ENCODE peak calls at places on chromosome 22, in four cellular contexts. Y, J, V and N are unnamed samples.

GRCh38 chr22:47293368-47294221 is 531.1 kb downstream of the TBC1D22A start:
- DNase-seq in J (no peak), Y (no peak), V (peak; percentile 50), N (no peak)

GRCh38 chr22:46797355-46797754 is 34.9 kb downstream of the TBC1D22A start:
- DNase-seq in J (peak; percentile 68), V (peak; percentile 70), Y (no peak), N (peak; percentile 86)

GRCh38 chr22:43504068-43504467 is 92.3 kb downstream of the MPPED1 start:
- DNase-seq in V (no peak), Y (no peak), J (no peak), N (no peak)

GRCh38 chr22:39384750-39385480 is 14.7 kb upstream of the TAB1 start:
- DNase-seq in Y (no peak), V (no peak), J (no peak), N (peak; percentile 50)

GRCh38 chr22:49779853-49780271 is 47.8 kb downstream of the BRD1 start:
- DNase-seq in J (peak; percentile 70), V (no peak), Y (no peak), N (no peak)

GRCh38 chr22:42635531-42635930 is 4.9 kb downstream of the ATP5MGL start:
- DNase-seq in J (no peak), V (peak; percentile 97), Y (no peak), N (peak; percentile 84)

GRCh38 chr22:49209452-49210195 is 618.0 kb downstream of the BRD1 start:
- DNase-seq in J (no peak), V (no peak), Y (no peak), N (no peak)

GRCh38 chr22:49976439-49977175 is 16.0 kb downstream of the PIM3 start:
- DNase-seq in V (no peak), Y (peak; percentile 79), J (no peak), N (no peak)

GRCh38 chr22:48052621-48052890 is 1290.1 kb downstream of the TBC1D22A start:
- DNase-seq in V (no peak), Y (no peak), J (no peak), N (no peak)

GRCh38 chr22:38462960-38463784 is 4.7 kb upstream of the KDELR3 start:
- DNase-seq in J (peak; percentile 74), Y (no peak), V (no peak), N (peak; percentile 53)

GRCh38 chr22:38122616-38123015 is 12.1 kb upstream of the BAIAP2L2 start:
- DNase-seq in J (no peak), V (no peak), Y (no peak), N (no peak)

GRCh38 chr22:39012525-39013516 is 1.2 kb upstream of the APOBEC3C start:
- DNase-seq in Y (no peak), V (no peak), J (no peak), N (no peak)

GRCh38 chr22:49656291-49656851 is 171.3 kb downstream of the BRD1 start:
- DNase-seq in V (no peak), J (peak; percentile 72), Y (no peak), N (no peak)

GRCh38 chr22:38202437-38203089 is 769 bp downstream of the MAFF start:
- DNase-seq in J (peak; percentile 94), V (peak; percentile 97), Y (peak; percentile 80), N (peak; percentile 90)

GRCh38 chr22:41445171-41446056 is 1.2 kb downstream of the TOB2 start:
- DNase-seq in Y (peak; percentile 54), J (no peak), V (no peak), N (peak; percentile 39)

GRCh38 chr22:41517172-41518047 is 26.9 kb downstream of the POLR3H start:
- DNase-seq in Y (peak; percentile 55), V (no peak), J (no peak), N (peak; percentile 62)

GRCh38 chr22:47627561-47628253 is 865.3 kb downstream of the TBC1D22A start:
- DNase-seq in V (no peak), J (no peak), Y (no peak), N (no peak)

GRCh38 chr22:46578824-46579561 is 41.2 kb upstream of the GRAMD4 start:
- DNase-seq in Y (no peak), V (no peak), J (peak; percentile 83), N (peak; percentile 69)

GRCh38 chr22:22520020-22520656 is at the start of gene ZNF280A:
- DNase-seq in V (no peak), Y (no peak), J (no peak), N (peak; percentile 60)
- TF ChIP-seq CTCF in V (no peak), Y (no peak), J (no peak), N (peak; percentile 31)

DNA sequence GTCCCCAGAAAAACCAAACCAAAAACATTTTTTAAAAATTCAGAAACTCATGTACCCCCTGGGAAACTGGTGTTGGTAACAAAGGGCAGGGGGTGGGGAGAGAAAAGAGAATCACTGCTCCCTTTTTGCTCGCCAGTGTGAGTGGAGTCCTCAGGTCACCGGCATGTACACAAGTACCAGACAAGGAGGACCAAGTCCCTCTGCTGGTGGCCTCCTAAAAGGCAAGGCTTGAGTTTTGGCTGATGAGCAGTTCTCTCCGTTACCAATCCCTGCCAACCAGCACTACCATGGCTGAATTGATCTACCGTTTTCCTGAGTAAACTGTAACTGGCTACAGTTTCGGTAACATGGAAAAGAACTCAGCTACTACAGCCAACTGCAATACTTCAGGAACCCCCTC is 22.0 kb downstream of the APOL5 start:
- DNase-seq in V (no peak), Y (peak; percentile 4), J (no peak), N (no peak)
- TF ChIP-seq CTCF in V (peak; percentile 23), Y (no peak), J (no peak), N (peak; percentile 44)

DNA sequence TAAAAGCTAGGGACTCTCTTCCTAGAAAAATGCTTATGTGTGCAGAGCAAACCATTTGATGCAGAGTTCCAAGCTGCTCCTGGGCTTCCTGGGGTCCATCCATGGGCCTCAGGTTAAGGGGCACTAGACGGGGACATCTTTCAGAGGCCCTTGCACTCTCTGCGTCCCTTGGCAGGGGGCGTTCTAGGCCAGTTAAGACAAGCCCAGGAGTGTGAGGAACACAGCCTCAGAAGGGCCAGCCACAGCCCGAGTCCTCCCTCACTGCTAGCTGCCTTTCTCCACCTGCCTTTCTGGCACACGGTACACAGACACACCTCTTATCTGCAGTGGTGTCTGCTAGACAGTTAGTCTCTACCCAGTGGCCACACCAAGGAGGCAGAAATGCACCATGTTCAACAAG is 18.0 kb upstream of the BID start:
- DNase-seq in J (no peak), V (no peak), Y (no peak), N (no peak)
- TF ChIP-seq CTCF in J (no peak), V (no peak), Y (no peak), N (no peak)

GRCh38 chr22:36478966-36479365 is 2.5 kb downstream of the TXN2 start:
- DNase-seq in Y (no peak), J (no peak), V (no peak), N (no peak)

GRCh38 chr22:36480941-36481392 is 473 bp downstream of the TXN2 start:
- DNase-seq in J (no peak), V (no peak), Y (no peak), N (no peak)

GRCh38 chr22:36486619-36487384 is 5.4 kb upstream of the TXN2 start:
- DNase-seq in J (peak; percentile 36), Y (peak; percentile 80), V (no peak), N (peak; percentile 75)

DNA sequence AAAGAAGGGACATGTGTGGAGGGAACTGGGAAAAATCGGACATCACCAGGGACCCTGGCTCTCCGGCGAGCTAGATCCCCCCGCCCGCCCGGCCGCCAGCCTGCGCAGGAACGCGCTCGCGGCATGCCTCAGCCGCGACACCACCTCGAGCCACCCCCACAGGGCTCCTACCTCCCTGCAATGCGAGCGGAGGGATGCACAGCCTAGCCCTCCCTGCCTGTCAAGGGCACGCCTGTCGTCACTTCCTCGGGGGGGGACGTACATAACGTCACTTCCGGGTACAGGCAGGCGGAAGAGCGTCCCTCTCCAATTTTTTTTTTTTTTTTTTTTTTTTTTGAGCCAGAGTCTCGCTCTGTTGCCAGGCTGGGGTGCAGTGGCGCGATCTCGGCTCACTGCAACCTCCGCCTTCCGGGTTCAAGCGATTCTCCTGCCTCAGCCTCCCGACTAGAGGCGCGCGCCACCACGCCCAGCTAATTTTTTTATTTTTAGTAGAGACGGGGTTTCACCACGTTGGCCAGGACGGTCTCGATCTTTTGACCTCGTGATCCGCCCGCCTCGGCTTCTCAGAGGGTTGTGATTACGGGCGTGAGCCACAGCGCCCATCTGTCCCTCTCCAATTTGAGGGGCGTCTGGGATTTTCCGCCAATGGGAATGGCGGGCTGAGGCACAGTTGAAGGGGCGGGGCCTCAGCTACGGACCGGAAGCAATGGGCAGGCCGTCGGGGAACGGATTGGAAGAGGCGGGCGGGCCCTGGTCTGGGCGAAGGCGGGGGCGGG is at the start of gene TXN2:
- DNase-seq in J (peak; percentile 97), Y (peak; percentile 98), V (peak; percentile 98), N (peak; percentile 97)
- TF ChIP-seq CTCF in J (no peak), Y (no peak), V (no peak), N (no peak)

DNA sequence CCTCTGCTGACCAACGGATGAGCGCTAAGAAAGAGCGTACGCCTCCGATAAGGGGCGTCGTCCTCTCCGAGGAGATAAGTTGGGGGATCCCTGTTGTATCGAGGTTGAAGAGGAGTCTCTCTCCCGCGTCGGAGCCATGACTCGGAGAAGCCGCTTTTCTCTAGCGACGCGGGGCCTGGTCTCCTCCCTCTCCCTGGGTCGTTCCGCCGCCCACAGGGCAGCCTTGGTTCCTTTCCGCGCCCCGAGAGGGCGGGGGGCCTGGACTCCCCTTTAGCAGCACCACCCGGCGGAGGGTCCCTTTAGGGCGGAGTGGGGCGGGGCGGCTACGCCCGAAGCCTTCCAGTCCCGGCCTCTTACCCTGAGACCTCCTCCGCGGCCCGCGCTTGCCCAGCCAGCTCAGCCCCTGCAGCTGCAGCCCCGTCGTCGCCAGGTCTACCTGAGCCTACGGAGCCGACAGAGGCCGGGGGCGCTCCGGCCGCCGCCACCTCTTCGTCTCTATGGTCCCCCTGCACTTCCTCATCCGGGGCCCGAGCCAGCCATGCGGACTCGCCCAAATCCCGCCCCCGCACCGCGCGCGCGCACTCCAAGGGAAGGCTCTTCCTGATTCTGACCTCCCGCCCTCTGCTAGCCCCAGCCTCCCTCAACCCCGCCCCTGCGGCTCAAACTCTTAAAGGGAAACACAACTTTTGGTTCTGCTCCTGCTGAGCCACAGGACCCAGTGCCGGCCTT is at the start of gene PRR14L:
- DNase-seq in J (peak; percentile 100), Y (peak; percentile 100), V (peak; percentile 97), N (peak; percentile 94)
- TF ChIP-seq CTCF in J (no peak), Y (no peak), V (no peak), N (no peak)

GRCh38 chr22:27876684-27877083 is 42.4 kb downstream of the PITPNB start:
- DNase-seq in J (no peak), Y (no peak), V (no peak), N (peak; percentile 82)
- TF ChIP-seq CTCF in J (no peak), Y (no peak), V (no peak), N (peak; percentile 9)